ENCODE peak calls at places on chromosomes 2 and 18, in five cellular contexts. K is fibroblast of pulmonary artery, A is epithelial cell of esophagus, L is astrocyte of the cerebellum, R is kidney epithelial cell. C is an unnamed sample.

GRCh38 chr2:138787053-138787666 is 7.0 kb upstream of the NXPH2 start:
- DNase-seq in K (peak; percentile 54), R (no peak), L (peak; percentile 39), A (peak; percentile 53), C (no peak)

GRCh38 chr2:102301867-102302362 is 9.4 kb upstream of the IL1RL1 start:
- DNase-seq in A (peak; percentile 65), L (no peak), R (no peak), K (peak; percentile 39), C (no peak)

GRCh38 chr2:42974697-42975357 is 182.4 kb upstream of the HAAO start:
- DNase-seq in R (no peak), A (peak; percentile 59), K (peak; percentile 72), L (no peak), C (no peak)

GRCh38 chr2:108404784-108405397 is 27.1 kb downstream of the SULT1C4 start:
- DNase-seq in K (no peak), L (no peak), A (peak; percentile 67), R (no peak), C (no peak)

GRCh38 chr2:42922293-42922692 is 129.9 kb upstream of the HAAO start:
- DNase-seq in L (no peak), K (no peak), R (no peak), A (no peak), C (no peak)

GRCh38 chr2:30272761-30273573 is 41.6 kb downstream of the LBH start:
- DNase-seq in L (peak; percentile 44), R (no peak), K (peak; percentile 63), A (peak; percentile 60), C (peak; percentile 95)

GRCh38 chr2:121721926-121722325 is 14.7 kb downstream of the NIFK start:
- DNase-seq in R (no peak), L (no peak), A (peak; percentile 95), K (peak; percentile 83), C (no peak)

GRCh38 chr2:200810967-200811335 is 759 bp upstream of the BZW1 start:
- DNase-seq in L (no peak), K (no peak), R (no peak), A (no peak), C (no peak)

GRCh38 chr2:235639387-235639786 is 145.5 kb downstream of the AGAP1 start:
- DNase-seq in L (peak; percentile 23), A (peak; percentile 62), K (peak; percentile 93), R (peak; percentile 49), C (no peak)

DNA sequence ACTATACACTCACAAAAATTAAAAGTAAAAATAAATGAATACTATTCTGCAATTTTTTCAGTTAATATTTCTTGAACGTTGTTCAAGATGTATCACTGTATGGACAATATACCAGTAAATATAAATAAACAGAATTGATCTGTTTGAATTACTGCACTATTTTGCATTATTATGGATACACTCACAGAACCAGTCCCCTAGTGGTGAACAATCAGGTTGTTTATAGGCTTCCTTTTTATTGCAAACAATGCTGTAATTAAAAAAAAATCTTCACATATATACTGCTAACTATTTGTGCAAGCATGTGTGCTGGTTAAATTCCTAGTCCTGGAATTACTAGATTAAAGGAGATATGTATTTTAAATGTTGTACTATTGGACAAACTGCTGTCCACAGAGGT is 306.0 kb downstream of the FBXO15 start:
- DNase-seq in A (peak; percentile 12), L (no peak), R (no peak), K (peak; percentile 17), C (no peak)
- TF ChIP-seq CTCF in A (peak; percentile 38), L (peak; percentile 16), R (peak; percentile 1), K (peak; percentile 42), C (peak; percentile 48)

GRCh38 chr2:19989681-19990415 is at the start of gene WDR35:
- DNase-seq in R (peak; percentile 60), A (peak; percentile 90), L (peak; percentile 40), K (peak; percentile 87), C (peak; percentile 43)
- H3K4me3 ChIP-seq in R (peak within 1 kb of the TSS; percentile 86), A (peak within 1 kb of the TSS; percentile 93), L (peak within 1 kb of the TSS; percentile 79), K (peak within 1 kb of the TSS; percentile 97), C (peak within 1 kb of the TSS; percentile 93)

GRCh38 chr18:37282386-37283037 is 283.1 kb downstream of the CELF4 start:
- DNase-seq in A (no peak), R (no peak), K (peak; percentile 4), L (no peak), C (no peak)
- TF ChIP-seq CTCF in A (peak; percentile 39), R (peak; percentile 59), K (peak; percentile 51), L (peak; percentile 54), C (peak; percentile 78)

GRCh38 chr2:228771719-228772254 is 499.3 kb downstream of the PID1 start:
- DNase-seq in R (no peak), K (no peak), A (no peak), L (no peak), C (no peak)
- H3K4me3 ChIP-seq in R (no peak overlapping the region), K (no peak overlapping the region), A (no peak overlapping the region), L (no peak overlapping the region), C (no peak overlapping the region)

GRCh38 chr2:96816836-96817702 is 1.0 kb downstream of the CNNM3 start:
- DNase-seq in L (no peak), A (no peak), K (peak; percentile 26), R (no peak), C (no peak)
- TF ChIP-seq CTCF in L (no peak), A (no peak), K (no peak), R (no peak), C (no peak)

GRCh38 chr2:217016829-217017228 is 157.0 kb upstream of the TNP1 start:
- DNase-seq in A (no peak), K (no peak), L (no peak), R (no peak), C (no peak)
- H3K4me3 ChIP-seq in A (no peak overlapping the region), K (no peak overlapping the region), L (no peak overlapping the region), R (no peak overlapping the region), C (no peak overlapping the region)